ENCODE peak calls at places on chromosome 18, in five cellular contexts. Z is upper lobe of right lung, J is tibial artery, Q is GM23248, E is sigmoid colon. T is an unnamed sample. For H3K4me1 and H3K9me3, the result is how much of the 10 kb centered on the place peaks cover.

GRCh38 chr18:26556573-26556972 is 8.2 kb upstream of the KCTD1 start:
- DNase-seq in Z (no peak), J (no peak), Q (peak), E (no peak), T (no peak)

GRCh38 chr18:25434771-25435461 is 83.0 kb upstream of the ZNF521 start:
- DNase-seq in Z (no peak), J (no peak), Q (no peak), E (no peak), T (no peak)

GRCh38 chr18:61643884-61644647 is 248.7 kb downstream of the RNF152 start:
- DNase-seq in Z (no peak), J (no peak), Q (no peak), E (no peak), T (no peak)

GRCh38 chr18:9177466-9177865 is 40.9 kb downstream of the ANKRD12 start:
- DNase-seq in Z (no peak), J (no peak), Q (no peak), E (no peak), T (no peak)

GRCh38 chr18:51151568-51152511 is 45.6 kb downstream of the MEX3C start:
- DNase-seq in Z (no peak), J (no peak), Q (no peak), E (no peak), T (no peak)

GRCh38 chr18:27136208-27136535 is 48.9 kb downstream of the CHST9 start:
- DNase-seq in Z (no peak), J (no peak), Q (peak), E (no peak), T (no peak)

GRCh38 chr18:45765740-45766139 is 41.8 kb downstream of the SLC14A1 start:
- DNase-seq in Z (no peak), J (no peak), Q (no peak), E (no peak), T (no peak)

GRCh38 chr18:23487738-23488625 is 15.3 kb upstream of the RMC1 start:
- DNase-seq in Z (peak), J (no peak), Q (peak), E (no peak), T (no peak)

GRCh38 chr18:49123431-49123830 is 172.7 kb upstream of the SMAD7 start:
- DNase-seq in Z (no peak), J (no peak), Q (peak), E (no peak), T (no peak)

GRCh38 chr18:37299471-37300304 is 265.9 kb downstream of the CELF4 start:
- DNase-seq in Z (peak), J (peak), Q (peak), E (peak), T (peak)

GRCh38 chr18:54958711-54959625 is at the start of gene CCDC68:
- DNase-seq in Z (peak), J (no peak), Q (peak), E (no peak), T (peak)

GRCh38 chr18:45255142-45255890 is 360.0 kb upstream of the SLC14A2 start:
- DNase-seq in Z (no peak), J (no peak), Q (peak), E (peak), T (peak)

GRCh38 chr18:21112140-21112473 is 494 bp upstream of the ROCK1 start:
- DNase-seq in Z (no peak), J (peak), Q (peak), E (no peak), T (peak)

GRCh38 chr18:41613210-41613609 is 341.8 kb upstream of the PIK3C3 start:
- DNase-seq in Z (no peak), J (no peak), Q (no peak), E (no peak), T (no peak)

GRCh38 chr18:31512203-31512764 is 14.3 kb downstream of the DSG2 start:
- DNase-seq in Z (no peak), J (no peak), Q (peak), E (no peak), T (no peak)

GRCh38 chr18:46226461-46226860 is 122.3 kb downstream of the HAUS1 start:
- DNase-seq in Z (no peak), J (no peak), Q (peak), E (no peak), T (no peak)

GRCh38 chr18:9719421-9719981 is 11.4 kb downstream of the RAB31 start:
- DNase-seq in Z (peak), J (no peak), Q (peak), E (peak), T (no peak)

GRCh38 chr18:111292-112014 is 46.9 kb upstream of the USP14 start:
- DNase-seq in Z (peak), J (peak), Q (peak), E (peak), T (peak)

GRCh38 chr18:11872479-11873136 is 21.4 kb downstream of the CHMP1B start:
- DNase-seq in Z (no peak), J (no peak), Q (peak), E (no peak), T (peak)

GRCh38 chr18:51980101-51980500 is 359.9 kb upstream of the DCC start:
- DNase-seq in Z (no peak), J (no peak), Q (no peak), E (no peak), T (no peak)

GRCh38 chr18:10787293-10787901 is 261.6 kb downstream of the NAPG start:
- DNase-seq in Z (peak), J (peak), Q (peak), E (peak), T (peak)

GRCh38 chr18:8974696-8975095 is 127.8 kb upstream of the NDUFV2 start:
- DNase-seq in Z (no peak), J (no peak), Q (no peak), E (no peak), T (no peak)

GRCh38 chr18:57787068-57787682 is 15.9 kb downstream of the ATP8B1 start:
- DNase-seq in Z (no peak), J (no peak), Q (no peak), E (no peak), T (no peak)
- H3K4me1 ChIP-seq in Z (under half), J (half or more), Q (half or more), E (half or more), T (under half)

GRCh38 chr18:35278085-35278484 is 11.9 kb downstream of the ZSCAN30 start:
- DNase-seq in Z (no peak), J (no peak), Q (no peak), E (no peak), T (no peak)

GRCh38 chr18:35284846-35285245 is 5.2 kb downstream of the ZSCAN30 start:
- DNase-seq in Z (no peak), J (no peak), Q (no peak), E (no peak), T (no peak)

GRCh38 chr18:35283923-35284794 is 5.9 kb downstream of the ZSCAN30 start:
- DNase-seq in Z (no peak), J (no peak), Q (no peak), E (no peak), T (no peak)

GRCh38 chr18:35278969-35279368 is 11.1 kb downstream of the ZSCAN30 start:
- DNase-seq in Z (no peak), J (no peak), Q (no peak), E (no peak), T (no peak)

DNA sequence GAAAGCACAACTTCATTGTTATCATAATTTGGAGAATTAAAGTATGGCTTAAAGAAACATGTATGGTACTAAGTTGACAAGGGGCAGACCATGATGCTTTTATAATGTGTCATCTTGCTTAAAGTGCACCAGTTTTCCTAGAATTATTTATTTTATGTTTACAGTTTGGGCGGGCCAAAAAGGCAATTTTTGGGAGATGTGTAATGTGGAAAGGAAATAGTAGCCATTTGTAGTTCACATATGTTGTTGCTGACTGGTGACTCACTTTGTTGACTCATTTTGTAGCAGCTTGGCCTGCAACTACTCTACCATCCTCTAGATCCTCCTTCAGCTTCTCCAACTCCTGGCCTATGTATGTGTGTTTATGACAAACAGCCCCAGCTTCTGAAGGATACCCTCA is 7.7 kb downstream of the ZSCAN30 start:
- DNase-seq in Z (no peak), J (no peak), Q (peak), E (no peak), T (no peak)
- H3K9me3 ChIP-seq in Z (under half), J (under half), Q (under half), E (under half), T (under half)

DNA sequence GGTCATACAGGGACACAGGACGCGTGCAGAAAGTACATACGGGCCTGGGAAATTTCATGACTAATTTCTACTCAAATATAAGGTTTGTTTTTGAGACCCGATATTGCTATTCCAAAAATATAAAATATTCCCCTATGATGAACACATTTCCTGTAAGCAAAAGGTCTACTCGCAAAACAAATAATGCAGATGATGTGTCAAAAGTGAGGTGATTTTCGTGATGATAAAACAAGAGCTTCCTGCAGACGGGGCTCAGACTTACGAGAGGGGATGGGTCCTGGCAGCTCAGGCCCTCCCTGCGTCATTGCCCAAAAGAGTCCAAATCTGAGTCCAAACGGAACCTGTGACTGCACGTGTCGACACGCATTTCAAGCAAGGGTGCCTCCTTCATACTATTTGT is 62.7 kb downstream of the MBP start:
- DNase-seq in Z (no peak), J (no peak), Q (no peak), E (no peak), T (no peak)
- H3K27ac ChIP-seq in Z (no peak), J (no peak), Q (no peak), E (peak), T (no peak)

GRCh38 chr18:35042389-35043066 is 1.3 kb downstream of the MAPRE2 start:
- DNase-seq in Z (no peak), J (no peak), Q (peak), E (no peak), T (no peak)

GRCh38 chr18:35045121-35045520 is 3.9 kb downstream of the MAPRE2 start:
- DNase-seq in Z (no peak), J (no peak), Q (peak), E (no peak), T (no peak)

GRCh38 chr18:35041752-35042379 is 653 bp downstream of the MAPRE2 start:
- DNase-seq in Z (no peak), J (no peak), Q (peak), E (no peak), T (no peak)

GRCh38 chr18:35040988-35041751 is at the start of gene MAPRE2:
- DNase-seq in Z (peak), J (peak), Q (peak), E (peak), T (peak)

GRCh38 chr18:35043207-35043606 is 2.0 kb downstream of the MAPRE2 start:
- DNase-seq in Z (no peak), J (no peak), Q (no peak), E (no peak), T (no peak)
- H3K4me1 ChIP-seq in Z (under half), J (under half), Q (under half), E (under half), T (under half)

GRCh38 chr18:56353676-56354260 is 284.6 kb downstream of the TXNL1 start:
- DNase-seq in Z (no peak), J (no peak), Q (no peak), E (no peak), T (no peak)
- H3K9me3 ChIP-seq in Z (under half), J (under half), Q (under half), E (under half), T (under half)

GRCh38 chr18:7727381-7728076 is 160.4 kb downstream of the PTPRM start:
- DNase-seq in Z (no peak), J (no peak), Q (no peak), E (no peak), T (no peak)
- H3K27ac ChIP-seq in Z (no peak), J (no peak), Q (no peak), E (no peak), T (peak)

GRCh38 chr18:77130229-77131099 is 2.1 kb downstream of the MBP start:
- DNase-seq in Z (peak), J (no peak), Q (no peak), E (peak), T (no peak)

GRCh38 chr18:77132369-77133050 is at the start of gene MBP:
- DNase-seq in Z (peak), J (no peak), Q (peak), E (peak), T (peak)

GRCh38 chr18:77131652-77132368 is 773 bp downstream of the MBP start:
- DNase-seq in Z (peak), J (peak), Q (peak), E (peak), T (peak)

GRCh38 chr18:77129150-77129551 is 3.4 kb downstream of the MBP start:
- DNase-seq in Z (no peak), J (peak), Q (peak), E (peak), T (no peak)

GRCh38 chr18:77131100-77131651 is 1.4 kb downstream of the MBP start:
- DNase-seq in Z (peak), J (no peak), Q (no peak), E (peak), T (peak)
- H3K4me1 ChIP-seq in Z (under half), J (half or more), Q (under half), E (half or more), T (under half)

GRCh38 chr18:63785031-63785430 is 9.8 kb downstream of the SERPINB7 start:
- DNase-seq in Z (no peak), J (no peak), Q (no peak), E (no peak), T (no peak)

GRCh38 chr18:63783394-63783793 is 8.2 kb downstream of the SERPINB7 start:
- DNase-seq in Z (no peak), J (no peak), Q (no peak), E (no peak), T (no peak)

GRCh38 chr18:63775166-63775730 is at the start of gene SERPINB7:
- DNase-seq in Z (no peak), J (no peak), Q (peak), E (no peak), T (no peak)

GRCh38 chr18:63774511-63774910 is 707 bp upstream of the SERPINB7 start:
- DNase-seq in Z (no peak), J (no peak), Q (peak), E (no peak), T (no peak)

DNA sequence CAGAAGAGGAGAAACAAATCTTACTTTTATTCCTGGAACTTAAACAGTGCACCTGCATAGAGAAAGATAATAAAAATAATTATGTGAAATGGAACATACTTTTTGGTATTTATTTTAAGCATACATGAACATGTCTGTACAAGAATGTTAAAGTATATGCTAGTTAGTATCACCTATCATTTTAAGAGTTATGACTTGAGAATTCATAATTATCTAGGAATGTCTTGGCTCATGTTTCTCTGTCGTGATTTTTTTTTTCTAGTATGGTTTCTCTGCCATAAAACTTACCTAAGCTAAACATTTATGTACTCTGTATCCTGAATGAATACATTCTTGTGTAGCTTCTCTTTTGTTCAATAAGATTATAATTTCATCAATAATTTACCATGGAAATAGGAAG is 4.2 kb downstream of the SERPINB7 start:
- DNase-seq in Z (no peak), J (no peak), Q (no peak), E (no peak), T (no peak)
- H3K9me3 ChIP-seq in Z (under half), J (under half), Q (under half), E (under half), T (under half)

GRCh38 chr18:73986711-73987110 is 160.9 kb downstream of the FBXO15 start:
- DNase-seq in Z (no peak), J (no peak), Q (peak), E (no peak), T (no peak)
- H3K27ac ChIP-seq in Z (no peak), J (no peak), Q (no peak), E (no peak), T (no peak)

DNA sequence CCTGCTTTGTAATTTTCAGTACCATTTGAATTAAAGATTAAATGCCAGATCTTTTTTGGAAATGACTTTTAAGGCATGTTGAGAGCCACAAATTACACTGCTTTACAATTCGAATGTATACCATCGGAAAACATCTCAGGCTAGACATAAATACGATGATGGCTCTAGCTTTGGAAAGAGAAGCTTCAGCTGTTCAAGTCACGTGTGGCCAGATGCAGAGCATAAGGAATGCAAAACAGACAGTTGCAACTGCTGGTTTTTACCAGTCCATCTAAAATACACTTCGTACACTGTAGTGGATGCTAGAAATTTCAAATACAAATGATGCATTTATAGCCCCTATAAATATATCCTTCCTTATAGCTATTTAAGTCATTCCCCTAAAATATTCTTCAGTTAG is 8.0 kb downstream of the ZNF516 start:
- DNase-seq in Z (no peak), J (no peak), Q (no peak), E (no peak), T (no peak)
- H3K4me1 ChIP-seq in Z (under half), J (under half), Q (under half), E (under half), T (under half)

T was measured in pancreas.